ENCODE peak calls at places on chromosomes 12 and 14, in six cellular contexts. F is osteoblast, Y is HFFc6, R is uterus, C is stomach, N is GM13977. J is an unnamed sample.

GRCh38 chr14:51382506-51382905 is 142.5 kb downstream of the TMX1 start:
- DNase-seq in C (no peak), R (no peak), Y (no peak), F (no peak), N (no peak), J (no peak)

GRCh38 chr12:242496-242895 is 20.1 kb downstream of the SLC6A13 start:
- DNase-seq in N (no peak), R (no peak), F (no peak), Y (no peak), C (no peak), J (no peak)

GRCh38 chr12:28222959-28223662 is 32.9 kb downstream of the CCDC91 start:
- DNase-seq in Y (no peak), F (no peak), R (no peak), C (no peak), N (peak), J (no peak)

GRCh38 chr12:125687820-125688219 is 622.6 kb downstream of the AACS start:
- DNase-seq in N (no peak), Y (no peak), C (no peak), F (no peak), R (no peak), J (no peak)

GRCh38 chr12:119770146-119770545 is 102.2 kb downstream of the PRKAB1 start:
- DNase-seq in Y (peak), N (no peak), R (no peak), C (no peak), F (no peak), J (no peak)

GRCh38 chr14:55160989-55161388 is 30.4 kb downstream of the DLGAP5 start:
- DNase-seq in C (no peak), F (no peak), Y (peak), N (peak), R (no peak), J (no peak)

GRCh38 chr12:64525461-64526160 is 73.7 kb downstream of the TBK1 start:
- DNase-seq in Y (no peak), F (no peak), R (no peak), N (no peak), C (no peak), J (no peak)

GRCh38 chr12:113448874-113449273 is 22.8 kb downstream of the LHX5 start:
- DNase-seq in Y (no peak), R (no peak), F (no peak), N (no peak), C (no peak), J (no peak)

GRCh38 chr12:130428116-130428515 is 90.4 kb downstream of the PIWIL1 start:
- DNase-seq in F (peak), R (no peak), C (peak), Y (no peak), N (no peak), J (peak)

GRCh38 chr12:131511391-131511802 is 199.5 kb upstream of the SFSWAP start:
- DNase-seq in R (no peak), F (no peak), N (peak), Y (no peak), C (no peak), J (no peak)

GRCh38 chr12:68773582-68773981 is 27.6 kb downstream of the SLC35E3 start:
- DNase-seq in N (no peak), R (no peak), Y (no peak), F (no peak), C (no peak), J (no peak)

DNA sequence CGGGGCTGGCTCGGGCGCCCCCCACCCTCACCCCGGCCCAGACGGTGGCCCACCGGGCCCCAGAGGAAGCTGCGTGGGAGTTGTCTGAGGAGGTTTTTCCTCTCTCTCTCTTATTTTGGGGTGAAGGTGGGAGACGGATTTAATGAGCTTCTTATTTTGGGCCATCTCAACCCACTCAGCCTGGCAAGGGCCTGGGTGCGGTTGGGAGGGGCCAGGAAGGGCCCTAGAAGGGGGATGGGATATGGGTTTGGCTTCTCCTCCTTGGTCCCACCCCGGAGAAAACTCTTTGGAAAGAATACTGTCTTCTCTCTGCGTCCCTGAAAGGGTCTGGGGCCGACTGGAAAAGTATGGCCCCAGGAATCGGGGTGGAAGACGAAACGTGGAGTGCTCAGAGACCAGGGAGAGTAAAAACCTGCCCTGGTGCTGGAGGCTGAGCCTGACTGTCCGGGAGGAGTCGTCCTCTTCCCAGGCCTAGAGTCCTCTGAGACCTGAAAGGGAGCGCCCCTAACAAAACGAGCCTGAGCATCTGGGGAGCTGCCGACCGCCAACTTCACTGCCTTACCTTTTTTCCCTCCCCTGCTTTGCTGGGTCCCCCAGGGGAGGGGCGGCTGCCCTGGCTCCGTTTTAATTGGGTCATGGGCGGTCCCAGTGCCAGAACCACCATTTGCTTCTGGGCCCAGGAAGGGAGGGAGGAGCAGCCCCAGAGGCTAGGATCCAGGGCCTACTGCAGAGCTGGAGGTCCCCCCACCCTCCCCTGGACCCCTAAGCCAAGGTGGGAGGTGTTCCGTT is 1.6 kb downstream of the MMP14 start:
- DNase-seq in Y (peak), F (peak), N (peak), C (no peak), R (peak), J (peak)
- TF ChIP-seq CTCF in Y (no peak), F (no peak), N (no peak), C (no peak), R (no peak), J (no peak)

GRCh38 chr12:56221233-56221756 is 427 bp downstream of the RNF41 start:
- DNase-seq in N (no peak), F (peak), C (peak), Y (peak), R (peak), J (peak)

GRCh38 chr12:56222531-56222895 is 791 bp upstream of the RNF41 start:
- DNase-seq in F (peak), C (no peak), R (no peak), Y (no peak), N (no peak), J (no peak)

GRCh38 chr12:56223571-56224101 is 506 bp upstream of the NABP2 start:
- DNase-seq in N (peak), F (peak), R (no peak), Y (no peak), C (no peak), J (no peak)

GRCh38 chr12:56220611-56221232 is 1.0 kb downstream of the RNF41 start:
- DNase-seq in R (no peak), C (no peak), F (peak), N (peak), Y (peak), J (no peak)

GRCh38 chr12:56221757-56222530 is at the start of gene RNF41:
- DNase-seq in C (peak), N (peak), F (peak), Y (peak), R (peak), J (peak)
- TF ChIP-seq CTCF in C (no peak), N (no peak), F (peak), Y (peak), R (peak), J (no peak)

GRCh38 chr12:106957617-106958016 is 1.9 kb downstream of the TMEM263 start:
- DNase-seq in Y (no peak), F (no peak), N (no peak), C (no peak), R (no peak), J (no peak)

GRCh38 chr12:106953352-106954260 is 2.1 kb upstream of the TMEM263 start:
- DNase-seq in N (no peak), R (peak), F (peak), C (no peak), Y (peak), J (no peak)

GRCh38 chr12:106954462-106955376 is 988 bp upstream of the TMEM263 start:
- DNase-seq in N (no peak), C (no peak), R (peak), F (peak), Y (no peak), J (peak)

GRCh38 chr12:106955377-106956047 is at the start of gene TMEM263:
- DNase-seq in N (peak), F (peak), C (peak), Y (peak), R (peak), J (peak)

GRCh38 chr12:106956048-106956935 is 585 bp downstream of the TMEM263 start:
- DNase-seq in R (peak), F (peak), C (peak), Y (peak), N (peak), J (peak)
- TF ChIP-seq CTCF in R (no peak), F (no peak), C (no peak), Y (peak), N (peak), J (peak)

DNA sequence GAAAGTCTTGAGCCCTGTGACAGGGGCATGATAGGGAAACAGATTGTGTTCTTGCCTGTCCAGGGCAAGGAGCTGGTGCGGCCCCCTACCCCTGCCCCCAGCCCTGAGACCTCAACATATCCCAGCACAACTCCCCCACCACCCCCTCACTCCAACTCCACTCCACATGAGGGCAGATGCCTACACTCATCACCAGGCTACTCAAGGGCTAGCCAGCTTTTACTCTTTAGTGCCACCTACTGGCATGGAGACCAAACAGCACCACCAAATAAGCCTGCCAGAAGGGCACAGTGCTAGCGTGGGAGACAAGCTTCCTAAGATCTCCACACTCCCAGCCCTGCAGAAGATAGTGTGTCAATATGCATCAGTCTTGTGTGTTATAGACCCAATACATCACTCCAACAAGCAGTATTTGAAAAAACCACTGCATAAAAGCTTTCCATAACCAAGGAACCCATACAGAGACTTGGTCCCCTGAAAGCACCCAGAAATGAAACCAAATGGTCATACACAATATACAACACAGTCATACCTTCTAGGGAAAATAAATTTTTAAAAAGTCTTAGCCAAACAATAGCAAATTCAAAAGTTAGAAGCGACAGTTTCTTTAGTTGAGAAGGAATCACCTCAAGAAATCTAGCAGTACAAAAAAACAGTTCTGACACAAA is 154.4 kb downstream of the KCNK10 start:
- DNase-seq in C (peak), Y (peak), R (no peak), F (peak), N (peak), J (no peak)
- TF ChIP-seq CTCF in C (no peak), Y (peak), R (peak), F (peak), N (peak), J (peak)

GRCh38 chr12:41511247-41511646 is 323.1 kb downstream of the PDZRN4 start:
- DNase-seq in Y (no peak), C (no peak), F (no peak), R (no peak), N (no peak), J (no peak)

GRCh38 chr12:41515953-41516352 is 327.8 kb downstream of the PDZRN4 start:
- DNase-seq in Y (no peak), N (no peak), F (no peak), R (no peak), C (no peak), J (no peak)

GRCh38 chr12:41514050-41514449 is 325.9 kb downstream of the PDZRN4 start:
- DNase-seq in Y (no peak), R (no peak), N (no peak), C (no peak), F (no peak), J (no peak)

GRCh38 chr12:41512531-41512930 is 324.4 kb downstream of the PDZRN4 start:
- DNase-seq in F (no peak), C (no peak), R (peak), N (no peak), Y (no peak), J (no peak)

DNA sequence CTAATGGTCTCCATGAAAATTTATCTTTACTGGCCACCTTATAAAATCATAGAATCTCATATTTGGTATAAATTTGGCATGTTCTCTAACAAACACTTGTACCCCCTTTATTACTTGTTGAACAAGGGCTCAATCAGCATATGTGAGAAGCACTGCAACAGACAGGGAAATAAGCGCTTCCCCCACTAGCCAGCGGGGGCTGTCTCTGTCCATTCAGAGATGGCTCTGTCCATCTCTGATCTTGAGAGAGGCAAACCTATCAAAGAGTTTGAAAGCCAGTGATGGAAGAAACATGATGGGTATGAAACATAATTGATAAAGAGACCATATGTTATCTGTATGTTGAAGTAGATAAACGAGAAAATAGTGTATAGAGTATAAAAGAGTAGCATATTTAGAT is 326.8 kb downstream of the PDZRN4 start:
- DNase-seq in F (no peak), Y (no peak), R (no peak), N (no peak), C (no peak), J (no peak)
- TF ChIP-seq CTCF in F (peak), Y (peak), R (no peak), N (no peak), C (no peak), J (no peak)

DNA sequence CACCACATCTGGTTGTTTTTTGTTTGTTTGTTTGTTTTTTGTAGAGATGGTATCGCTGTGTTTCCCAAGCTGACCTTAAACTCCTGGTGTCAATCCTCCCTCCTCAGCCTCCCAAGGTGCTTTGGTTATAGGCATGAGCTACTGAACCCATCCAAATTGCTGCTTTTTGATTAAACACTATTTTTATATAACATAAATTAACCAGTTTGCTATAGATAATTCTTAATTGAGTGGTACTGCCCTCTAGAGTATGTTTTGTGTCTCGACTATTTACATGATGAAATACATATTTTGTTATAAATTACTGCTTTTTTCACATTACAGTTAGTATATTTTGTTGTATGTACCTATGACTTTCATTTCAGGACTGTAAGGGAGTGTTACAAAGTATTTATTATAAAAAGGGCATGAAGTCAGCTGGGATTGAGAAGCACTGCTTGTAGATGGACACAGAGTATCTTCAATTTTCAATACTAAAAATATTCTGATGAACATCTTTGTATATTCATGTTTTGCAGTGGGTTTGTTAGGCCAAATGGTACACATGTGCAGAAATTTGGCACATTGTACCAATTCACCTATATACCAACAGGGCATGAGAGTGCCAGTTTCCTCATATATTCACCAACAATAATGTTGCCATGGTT is 14.9 kb upstream of the SCAF11 start:
- DNase-seq in R (no peak), N (no peak), C (no peak), F (peak), Y (no peak), J (no peak)
- TF ChIP-seq CTCF in R (peak), N (no peak), C (no peak), F (peak), Y (peak), J (no peak)